ENCODE peak calls at places on chromosomes 3 and 15, in nine cellular contexts. One of them, this sample, is unnamed.

GRCh38 chr3:4980229-4981159 is 1.3 kb downstream of the BHLHE40 start:
- DNase-seq in K562: peak
- DNase-seq in sigmoid colon: peak
- DNase-seq in A549: peak
- DNase-seq in HepG2: peak
- DNase-seq in upper lobe of left lung: peak
- DNase-seq in ovary: peak
- DNase-seq in tibial nerve: peak
- DNase-seq in H1: peak
- DNase-seq in this sample: peak

GRCh38 chr3:28173831-28174230 is 67.6 kb upstream of the CMC1 start:
- DNase-seq in tibial nerve: no peak
- DNase-seq in upper lobe of left lung: no peak
- DNase-seq in sigmoid colon: no peak
- DNase-seq in K562: no peak
- DNase-seq in ovary: no peak
- DNase-seq in A549: no peak
- DNase-seq in H1: no peak
- DNase-seq in HepG2: no peak
- DNase-seq in this sample: no peak

GRCh38 chr3:172303181-172303580 is 145.1 kb downstream of the GHSR start:
- DNase-seq in HepG2: no peak
- DNase-seq in A549: no peak
- DNase-seq in ovary: no peak
- DNase-seq in tibial nerve: no peak
- DNase-seq in K562: no peak
- DNase-seq in sigmoid colon: no peak
- DNase-seq in H1: no peak
- DNase-seq in upper lobe of left lung: no peak
- DNase-seq in this sample: no peak

GRCh38 chr15:31197497-31198414 is 96.2 kb upstream of the TRPM1 start:
- DNase-seq in A549: no peak
- DNase-seq in sigmoid colon: no peak
- DNase-seq in ovary: no peak
- DNase-seq in K562: peak
- DNase-seq in HepG2: peak
- DNase-seq in tibial nerve: no peak
- DNase-seq in H1: peak
- DNase-seq in upper lobe of left lung: peak
- DNase-seq in this sample: peak

GRCh38 chr15:83284563-83285283 is at the start of gene BNC1:
- DNase-seq in ovary: no peak
- DNase-seq in tibial nerve: no peak
- DNase-seq in H1: peak
- DNase-seq in HepG2: no peak
- DNase-seq in A549: no peak
- DNase-seq in sigmoid colon: no peak
- DNase-seq in K562: no peak
- DNase-seq in upper lobe of left lung: no peak
- DNase-seq in this sample: no peak

GRCh38 chr3:191339313-191339917 is 9.1 kb upstream of the UTS2B start:
- DNase-seq in tibial nerve: no peak
- DNase-seq in K562: peak
- DNase-seq in upper lobe of left lung: no peak
- DNase-seq in H1: no peak
- DNase-seq in A549: no peak
- DNase-seq in ovary: no peak
- DNase-seq in sigmoid colon: no peak
- DNase-seq in HepG2: no peak
- DNase-seq in this sample: no peak

GRCh38 chr3:67719333-67719732 is 64.9 kb upstream of the SUCLG2 start:
- DNase-seq in ovary: no peak
- DNase-seq in sigmoid colon: no peak
- DNase-seq in HepG2: no peak
- DNase-seq in tibial nerve: no peak
- DNase-seq in H1: no peak
- DNase-seq in A549: no peak
- DNase-seq in upper lobe of left lung: no peak
- DNase-seq in K562: no peak
- DNase-seq in this sample: no peak

GRCh38 chr3:168341965-168342719 is 246.4 kb upstream of the GOLIM4 start:
- DNase-seq in H1: no peak
- DNase-seq in A549: no peak
- DNase-seq in tibial nerve: no peak
- DNase-seq in K562: no peak
- DNase-seq in upper lobe of left lung: no peak
- DNase-seq in sigmoid colon: no peak
- DNase-seq in ovary: no peak
- DNase-seq in HepG2: no peak
- DNase-seq in this sample: no peak

GRCh38 chr3:136277115-136277514 is 27.0 kb downstream of the PCCB start:
- DNase-seq in sigmoid colon: no peak
- DNase-seq in HepG2: no peak
- DNase-seq in upper lobe of left lung: no peak
- DNase-seq in A549: no peak
- DNase-seq in tibial nerve: no peak
- DNase-seq in H1: no peak
- DNase-seq in K562: no peak
- DNase-seq in ovary: no peak
- DNase-seq in this sample: no peak

GRCh38 chr3:23728651-23729117 is 77.1 kb upstream of the UBE2E1 start:
- DNase-seq in HepG2: no peak
- DNase-seq in K562: no peak
- DNase-seq in tibial nerve: no peak
- DNase-seq in ovary: no peak
- DNase-seq in upper lobe of left lung: no peak
- DNase-seq in sigmoid colon: no peak
- DNase-seq in H1: peak
- DNase-seq in A549: no peak
- DNase-seq in this sample: no peak

GRCh38 chr3:94336076-94336741 is 273.3 kb downstream of the NSUN3 start:
- DNase-seq in sigmoid colon: no peak
- DNase-seq in K562: no peak
- DNase-seq in tibial nerve: no peak
- DNase-seq in ovary: no peak
- DNase-seq in HepG2: peak
- DNase-seq in H1: no peak
- DNase-seq in A549: peak
- DNase-seq in upper lobe of left lung: no peak
- DNase-seq in this sample: no peak
- TF ChIP-seq EP300 in sigmoid colon: no peak
- TF ChIP-seq EP300 in K562: no peak
- TF ChIP-seq EP300 in tibial nerve: no peak
- TF ChIP-seq EP300 in ovary: no peak
- TF ChIP-seq EP300 in HepG2: no peak
- TF ChIP-seq EP300 in H1: no peak
- TF ChIP-seq EP300 in A549: no peak
- TF ChIP-seq EP300 in upper lobe of left lung: no peak
- TF ChIP-seq EP300 in this sample: no peak

GRCh38 chr15:91984006-91984405 is 130.5 kb downstream of the SLCO3A1 start:
- DNase-seq in tibial nerve: no peak
- DNase-seq in sigmoid colon: no peak
- DNase-seq in upper lobe of left lung: no peak
- DNase-seq in K562: no peak
- DNase-seq in A549: no peak
- DNase-seq in ovary: no peak
- DNase-seq in HepG2: no peak
- DNase-seq in H1: no peak
- DNase-seq in this sample: no peak

GRCh38 chr15:91985297-91985696 is 131.8 kb downstream of the SLCO3A1 start:
- DNase-seq in HepG2: no peak
- DNase-seq in K562: no peak
- DNase-seq in sigmoid colon: no peak
- DNase-seq in ovary: no peak
- DNase-seq in A549: no peak
- DNase-seq in tibial nerve: no peak
- DNase-seq in upper lobe of left lung: no peak
- DNase-seq in H1: no peak
- DNase-seq in this sample: no peak

GRCh38 chr15:91981802-91982201 is 128.3 kb downstream of the SLCO3A1 start:
- DNase-seq in tibial nerve: no peak
- DNase-seq in ovary: no peak
- DNase-seq in sigmoid colon: no peak
- DNase-seq in K562: no peak
- DNase-seq in HepG2: no peak
- DNase-seq in A549: no peak
- DNase-seq in upper lobe of left lung: no peak
- DNase-seq in H1: no peak
- DNase-seq in this sample: no peak

GRCh38 chr15:91980502-91981267 is 127.2 kb downstream of the SLCO3A1 start:
- DNase-seq in K562: no peak
- DNase-seq in sigmoid colon: no peak
- DNase-seq in A549: no peak
- DNase-seq in H1: no peak
- DNase-seq in ovary: no peak
- DNase-seq in HepG2: no peak
- DNase-seq in upper lobe of left lung: no peak
- DNase-seq in tibial nerve: no peak
- DNase-seq in this sample: no peak

GRCh38 chr15:91982401-91982800 is 128.9 kb downstream of the SLCO3A1 start:
- DNase-seq in upper lobe of left lung: no peak
- DNase-seq in tibial nerve: no peak
- DNase-seq in sigmoid colon: no peak
- DNase-seq in ovary: no peak
- DNase-seq in A549: no peak
- DNase-seq in HepG2: no peak
- DNase-seq in H1: no peak
- DNase-seq in K562: no peak
- DNase-seq in this sample: no peak
- TF ChIP-seq CTCF in upper lobe of left lung: no peak
- TF ChIP-seq CTCF in tibial nerve: no peak
- TF ChIP-seq CTCF in sigmoid colon: no peak
- TF ChIP-seq CTCF in ovary: no peak
- TF ChIP-seq CTCF in A549: peak
- TF ChIP-seq CTCF in HepG2: no peak
- TF ChIP-seq CTCF in H1: no peak
- TF ChIP-seq CTCF in K562: no peak
- TF ChIP-seq CTCF in this sample: no peak

GRCh38 chr3:12317914-12318313 is 29.0 kb downstream of the PPARG start:
- DNase-seq in A549: no peak
- DNase-seq in upper lobe of left lung: peak
- DNase-seq in H1: no peak
- DNase-seq in K562: no peak
- DNase-seq in sigmoid colon: no peak
- DNase-seq in ovary: no peak
- DNase-seq in HepG2: peak
- DNase-seq in tibial nerve: no peak
- DNase-seq in this sample: no peak
- TF ChIP-seq EP300 in A549: no peak
- TF ChIP-seq EP300 in upper lobe of left lung: no peak
- TF ChIP-seq EP300 in H1: no peak
- TF ChIP-seq EP300 in K562: no peak
- TF ChIP-seq EP300 in sigmoid colon: no peak
- TF ChIP-seq EP300 in ovary: no peak
- TF ChIP-seq EP300 in HepG2: no peak
- TF ChIP-seq EP300 in tibial nerve: no peak
- TF ChIP-seq EP300 in this sample: no peak

DNA sequence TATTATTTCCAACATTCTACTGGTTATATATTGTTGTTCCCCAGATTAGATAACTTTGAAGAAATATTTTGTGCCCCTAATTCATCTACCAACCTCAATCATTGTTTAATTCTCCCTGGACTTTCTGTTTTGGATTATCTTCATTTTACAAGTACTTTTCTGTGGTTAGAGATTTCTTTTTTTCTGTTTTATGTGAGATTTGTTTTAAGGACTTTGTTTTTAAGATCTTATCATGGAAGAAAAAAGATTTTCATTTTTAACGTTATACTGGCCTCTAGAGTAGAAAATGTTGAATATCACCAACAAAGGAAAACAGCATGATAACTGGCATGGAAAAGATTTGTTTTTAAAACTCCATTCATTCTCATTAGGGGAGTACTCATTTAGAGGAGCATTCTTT is 210.9 kb upstream of the KCNMB2 start:
- DNase-seq in sigmoid colon: no peak
- DNase-seq in A549: no peak
- DNase-seq in H1: no peak
- DNase-seq in HepG2: no peak
- DNase-seq in ovary: no peak
- DNase-seq in K562: no peak
- DNase-seq in upper lobe of left lung: no peak
- DNase-seq in tibial nerve: no peak
- DNase-seq in this sample: no peak
- TF ChIP-seq CTCF in sigmoid colon: no peak
- TF ChIP-seq CTCF in A549: peak
- TF ChIP-seq CTCF in H1: no peak
- TF ChIP-seq CTCF in HepG2: no peak
- TF ChIP-seq CTCF in ovary: peak
- TF ChIP-seq CTCF in K562: peak
- TF ChIP-seq CTCF in upper lobe of left lung: no peak
- TF ChIP-seq CTCF in tibial nerve: peak
- TF ChIP-seq CTCF in this sample: peak

DNA sequence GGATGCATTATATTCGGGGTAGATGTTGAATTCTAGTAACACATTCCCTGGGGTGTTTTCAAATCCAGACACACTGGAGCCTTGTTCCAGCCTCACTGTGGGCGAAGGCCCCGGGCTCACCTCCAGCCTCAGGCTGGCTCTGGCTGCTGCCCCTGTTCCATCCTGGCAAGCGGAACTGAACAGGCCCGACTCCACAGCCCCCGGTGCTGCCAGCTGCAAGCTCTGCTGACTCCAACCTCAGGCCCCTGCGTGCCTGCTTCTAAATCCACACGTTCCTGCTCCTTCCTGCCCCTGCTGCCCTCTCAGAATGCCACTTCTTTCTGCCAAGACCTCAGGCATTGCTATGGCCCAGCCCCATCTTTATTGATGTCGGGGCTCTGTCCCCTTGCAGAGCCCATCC is 90.6 kb downstream of the LIPC start:
- DNase-seq in HepG2: no peak
- DNase-seq in upper lobe of left lung: peak
- DNase-seq in A549: no peak
- DNase-seq in ovary: no peak
- DNase-seq in tibial nerve: no peak
- DNase-seq in sigmoid colon: no peak
- DNase-seq in H1: no peak
- DNase-seq in K562: no peak
- DNase-seq in this sample: no peak
- TF ChIP-seq EP300 in HepG2: no peak
- TF ChIP-seq EP300 in upper lobe of left lung: no peak
- TF ChIP-seq EP300 in A549: no peak
- TF ChIP-seq EP300 in ovary: no peak
- TF ChIP-seq EP300 in tibial nerve: no peak
- TF ChIP-seq EP300 in sigmoid colon: no peak
- TF ChIP-seq EP300 in H1: no peak
- TF ChIP-seq EP300 in K562: no peak
- TF ChIP-seq EP300 in this sample: no peak

This sample was measured in stomach.